ENCODE peak calls at places on chromosomes 1 and 21, in nine cellular contexts. Y, H, J, N, G, F, M, C and O are unnamed samples.

GRCh38 chr1:53500184-53501064 is 41.2 kb downstream of the DMRTB1 start:
- DNase-seq in Y (no peak), H (no peak), J (no peak), N (peak; percentile 57), G (no peak), F (no peak), M (peak; percentile 46), C (no peak), O (no peak)

GRCh38 chr1:50060279-50060678 is 36.5 kb upstream of the AGBL4 start:
- DNase-seq in Y (no peak), H (no peak), J (no peak), N (no peak), G (peak; percentile 2), F (no peak), M (no peak), C (no peak), O (no peak)

GRCh38 chr1:200873671-200874397 is 1.1 kb downstream of the GPR25 start:
- DNase-seq in Y (no peak), H (no peak), J (no peak), N (no peak), G (no peak), F (no peak), M (no peak), C (no peak), O (no peak)

GRCh38 chr21:41345934-41346685 is 15.7 kb upstream of the MX2 start:
- DNase-seq in Y (no peak), H (no peak), J (no peak), N (no peak), G (no peak), F (no peak), M (peak; percentile 54), C (no peak), O (no peak)

GRCh38 chr21:45304161-45304830 is 16.6 kb upstream of the POFUT2 start:
- DNase-seq in Y (no peak), H (no peak), J (no peak), N (no peak), G (no peak), F (no peak), M (peak; percentile 52), C (no peak), O (no peak)

GRCh38 chr1:225484657-225485606 is 57.1 kb upstream of the LBR start:
- DNase-seq in Y (no peak), H (no peak), J (peak; percentile 75), N (no peak), G (no peak), F (no peak), M (no peak), C (no peak), O (no peak)

GRCh38 chr1:27887215-27888035 is 15.1 kb downstream of the THEMIS2 start:
- DNase-seq in Y (no peak), H (no peak), J (peak; percentile 35), N (no peak), G (no peak), F (no peak), M (no peak), C (no peak), O (no peak)

GRCh38 chr1:18637553-18637960 is 6.9 kb downstream of the PAX7 start:
- DNase-seq in Y (no peak), H (peak; percentile 10), J (no peak), N (no peak), G (no peak), F (no peak), M (no peak), C (no peak), O (no peak)

GRCh38 chr1:110617116-110617515 is 11.0 kb upstream of the KCNA2 start:
- DNase-seq in Y (no peak), H (no peak), J (peak; percentile 35), N (no peak), G (no peak), F (no peak), M (no peak), C (no peak), O (no peak)

GRCh38 chr1:227734546-227734857 is 600 bp downstream of the JMJD4 start:
- DNase-seq in Y (no peak), H (no peak), J (no peak), N (no peak), G (peak; percentile 13), F (no peak), M (no peak), C (no peak), O (no peak)

GRCh38 chr1:91397605-91398004 is 7.0 kb downstream of the HFM1 start:
- DNase-seq in Y (no peak), H (no peak), J (no peak), N (no peak), G (no peak), F (no peak), M (no peak), C (no peak), O (no peak)

GRCh38 chr1:236502972-236503639 is 20.7 kb upstream of the LGALS8 start:
- DNase-seq in Y (no peak), H (peak; percentile 73), J (no peak), N (no peak), G (peak; percentile 87), F (no peak), M (no peak), C (peak; percentile 75), O (peak; percentile 49)

GRCh38 chr21:39120876-39121599 is 62.2 kb downstream of the PSMG1 start:
- DNase-seq in Y (no peak), H (peak; percentile 33), J (no peak), N (no peak), G (no peak), F (no peak), M (no peak), C (no peak), O (no peak)

GRCh38 chr1:121516279-121516967 is 331.6 kb downstream of the SRGAP2C start:
- DNase-seq in Y (no peak), H (no peak), J (no peak), N (no peak), G (no peak), F (no peak), M (no peak), C (no peak), O (peak; percentile 33)

GRCh38 chr1:23200885-23201284 is 16.4 kb downstream of the HTR1D start:
- DNase-seq in Y (no peak), H (no peak), J (no peak), N (no peak), G (no peak), F (no peak), M (no peak), C (no peak), O (peak; percentile 18)

GRCh38 chr1:150366416-150367296 is 2.7 kb downstream of the RPRD2 start:
- DNase-seq in Y (no peak), H (no peak), J (no peak), N (no peak), G (peak; percentile 25), F (no peak), M (no peak), C (peak; percentile 11), O (peak; percentile 3)

GRCh38 chr1:112522621-112523020 is 13.9 kb downstream of the WNT2B start:
- DNase-seq in Y (no peak), H (no peak), J (no peak), N (no peak), G (peak; percentile 98), F (peak; percentile 79), M (no peak), C (peak; percentile 97), O (peak; percentile 97)

GRCh38 chr1:112540395-112540794 is 31.6 kb downstream of the WNT2B start:
- DNase-seq in Y (no peak), H (no peak), J (no peak), N (no peak), G (peak; percentile 55), F (peak; percentile 92), M (no peak), C (peak; percentile 81), O (no peak)

GRCh38 chr1:25074326-25074725 is 144.2 kb upstream of the RUNX3 start:
- DNase-seq in Y (no peak), H (no peak), J (no peak), N (no peak), G (no peak), F (no peak), M (no peak), C (no peak), O (no peak)

GRCh38 chr1:204074274-204075115 is 1.6 kb downstream of the SOX13 start:
- DNase-seq in Y (no peak), H (peak; percentile 60), J (peak; percentile 92), N (peak; percentile 32), G (peak; percentile 72), F (no peak), M (peak; percentile 78), C (peak; percentile 55), O (peak; percentile 65)